ENCODE peak calls at places on chromosomes 4 and X, in five cellular contexts. C, B, N, R and Z are unnamed samples.

GRCh38 chr4:107243141-107243779 is 207.1 kb upstream of the DKK2 start:
- DNase-seq in C (no peak), B (no peak), N (no peak), R (no peak), Z (no peak)

GRCh38 chr4:111837761-111838160 is 307.5 kb upstream of the FAM241A start:
- DNase-seq in C (no peak), B (no peak), N (no peak), R (no peak), Z (no peak)

GRCh38 chr4:152045781-152046571 is 285.2 kb upstream of the GATB start:
- DNase-seq in C (no peak), B (peak; percentile 69), N (no peak), R (peak; percentile 77), Z (no peak)

GRCh38 chrX:154748712-154749339 is 2.1 kb downstream of the GAB3 start:
- DNase-seq in C (no peak), B (no peak), N (no peak), R (peak; percentile 49), Z (no peak)

GRCh38 chr4:36053931-36054330 is 190.4 kb downstream of the ARAP2 start:
- DNase-seq in C (no peak), B (no peak), N (no peak), R (no peak), Z (no peak)

GRCh38 chrX:114952696-114953095 is 64.7 kb downstream of the IL13RA2 start:
- DNase-seq in C (no peak), B (no peak), N (no peak), R (no peak), Z (no peak)

GRCh38 chrX:76862509-76862908 is 435.0 kb downstream of the MAGEE1 start:
- DNase-seq in C (no peak), B (no peak), N (no peak), R (no peak), Z (no peak)

GRCh38 chr4:144710526-144710912 is 64.6 kb downstream of the HHIP start:
- DNase-seq in C (no peak), B (no peak), N (no peak), R (no peak), Z (no peak)

GRCh38 chr4:155353923-155354540 is 22.7 kb downstream of the MAP9 start:
- DNase-seq in C (peak; percentile 8), B (peak; percentile 70), N (peak; percentile 13), R (peak; percentile 73), Z (peak; percentile 15)

GRCh38 chr4:30269850-30270249 is 450.3 kb upstream of the PCDH7 start:
- DNase-seq in C (no peak), B (no peak), N (no peak), R (no peak), Z (no peak)

GRCh38 chrX:151679798-151680427 is 15.3 kb upstream of the PRRG3 start:
- DNase-seq in C (no peak), B (no peak), N (no peak), R (no peak), Z (no peak)

GRCh38 chr4:164768516-164768915 is 14.6 kb downstream of the SMIM31 start:
- DNase-seq in C (no peak), B (no peak), N (no peak), R (no peak), Z (no peak)

GRCh38 chr4:6095023-6095817 is 77.0 kb upstream of the C4orf50 start:
- DNase-seq in C (no peak), B (no peak), N (no peak), R (no peak), Z (no peak)

GRCh38 chrX:23548164-23548563 is 119.1 kb upstream of the PRDX4 start:
- DNase-seq in C (no peak), B (no peak), N (no peak), R (no peak), Z (no peak)

GRCh38 chr4:83605744-83606172 is 69.8 kb downstream of the GPAT3 start:
- DNase-seq in C (no peak), B (no peak), N (no peak), R (no peak), Z (peak; percentile 21)

GRCh38 chr4:5222047-5222446 is 170.8 kb downstream of the STK32B start:
- DNase-seq in C (no peak), B (no peak), N (no peak), R (no peak), Z (no peak)

GRCh38 chr4:89558147-89558546 is 250.5 kb upstream of the GPRIN3 start:
- DNase-seq in C (no peak), B (no peak), N (no peak), R (no peak), Z (no peak)

GRCh38 chr4:128241425-128241913 is 46.1 kb downstream of the PGRMC2 start:
- DNase-seq in C (no peak), B (no peak), N (no peak), R (no peak), Z (no peak)

GRCh38 chrX:40175416-40176255 is 77.9 kb upstream of the BCOR start:
- DNase-seq in C (peak; percentile 83), B (peak; percentile 85), N (no peak), R (peak; percentile 88), Z (peak; percentile 82)

GRCh38 chrX:84182521-84182920 is 5.5 kb downstream of the RPS6KA6 start:
- DNase-seq in C (no peak), B (no peak), N (no peak), R (no peak), Z (no peak)

GRCh38 chrX:84188320-84188834 is 378 bp upstream of the RPS6KA6 start:
- DNase-seq in C (no peak), B (peak; percentile 60), N (no peak), R (peak; percentile 58), Z (no peak)

GRCh38 chrX:84187501-84188319 is at the start of gene RPS6KA6:
- DNase-seq in C (no peak), B (peak; percentile 39), N (no peak), R (peak; percentile 53), Z (no peak)

GRCh38 chrX:84189125-84189524 is 1.1 kb upstream of the RPS6KA6 start:
- DNase-seq in C (no peak), B (no peak), N (no peak), R (no peak), Z (no peak)

GRCh38 chrX:84186603-84187358 is 1.2 kb downstream of the RPS6KA6 start:
- DNase-seq in C (no peak), B (no peak), N (no peak), R (no peak), Z (no peak)
- TF ChIP-seq CTCF in C (no peak), B (no peak), N (no peak), R (no peak), Z (no peak)

GRCh38 chr4:60913026-60913425 is 287.1 kb upstream of the ADGRL3 start:
- DNase-seq in C (no peak), B (no peak), N (no peak), R (no peak), Z (no peak)
- H3K4me3 ChIP-seq in C (no peak overlapping the region), B (no peak overlapping the region), N (no peak overlapping the region), R (no peak overlapping the region), Z (no peak overlapping the region)

GRCh38 chr4:100372432-100372831 is 145.4 kb downstream of the EMCN start:
- DNase-seq in C (no peak), B (no peak), N (no peak), R (no peak), Z (no peak)

GRCh38 chr4:100367451-100367850 is 150.4 kb downstream of the EMCN start:
- DNase-seq in C (no peak), B (no peak), N (no peak), R (no peak), Z (no peak)

GRCh38 chr4:100366213-100366612 is 151.6 kb downstream of the EMCN start:
- DNase-seq in C (no peak), B (no peak), N (no peak), R (no peak), Z (no peak)

DNA sequence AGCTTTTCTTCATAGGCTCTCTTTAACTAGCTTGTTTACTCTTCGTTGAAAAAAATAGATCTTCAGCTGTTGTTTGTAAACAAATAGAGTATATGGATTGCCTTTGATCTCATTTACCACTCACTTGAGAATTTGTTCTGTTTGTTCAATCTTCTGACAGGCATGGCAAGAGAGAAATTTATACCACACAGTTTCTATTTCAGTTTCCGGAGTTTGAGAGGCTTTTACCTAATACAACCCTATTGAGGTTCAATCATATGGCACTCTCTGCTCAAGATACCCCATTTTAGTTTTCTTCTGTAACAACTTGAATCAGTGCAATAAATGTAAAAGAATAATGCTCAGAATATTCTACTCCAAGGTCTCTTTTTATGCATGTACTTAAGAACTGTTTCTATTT is 148.0 kb downstream of the EMCN start:
- DNase-seq in C (no peak), B (no peak), N (no peak), R (no peak), Z (no peak)
- TF ChIP-seq CTCF in C (no peak), B (no peak), N (no peak), R (no peak), Z (no peak)

DNA sequence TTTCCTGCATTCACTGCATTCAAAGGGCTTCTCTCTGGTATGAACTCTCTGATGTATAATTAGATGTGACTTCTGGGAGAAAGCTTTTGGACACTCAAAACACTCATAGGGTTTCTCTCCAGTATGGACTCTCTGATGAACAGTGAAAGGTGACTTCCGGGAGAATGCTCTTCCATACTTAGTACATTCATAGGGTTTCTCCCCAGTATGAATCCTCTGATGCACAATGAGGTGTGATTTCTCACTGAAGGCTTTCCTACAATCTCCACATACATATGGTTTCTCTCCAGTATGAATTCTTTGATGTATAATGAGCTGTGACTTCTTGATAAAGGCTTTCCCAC is 12.2 kb downstream of the ZNF630 start:
- DNase-seq in C (no peak), B (no peak), N (no peak), R (no peak), Z (no peak)
- H3K4me3 ChIP-seq in C (no peak overlapping the region), B (no peak overlapping the region), N (no peak overlapping the region), R (no peak overlapping the region), Z (no peak overlapping the region)

GRCh38 chr4:23333946-23334878 is 555.6 kb downstream of the PPARGC1A start:
- DNase-seq in C (peak; percentile 85), B (no peak), N (no peak), R (no peak), Z (no peak)
- TF ChIP-seq CTCF in C (no peak), B (no peak), N (no peak), R (no peak), Z (no peak)

DNA sequence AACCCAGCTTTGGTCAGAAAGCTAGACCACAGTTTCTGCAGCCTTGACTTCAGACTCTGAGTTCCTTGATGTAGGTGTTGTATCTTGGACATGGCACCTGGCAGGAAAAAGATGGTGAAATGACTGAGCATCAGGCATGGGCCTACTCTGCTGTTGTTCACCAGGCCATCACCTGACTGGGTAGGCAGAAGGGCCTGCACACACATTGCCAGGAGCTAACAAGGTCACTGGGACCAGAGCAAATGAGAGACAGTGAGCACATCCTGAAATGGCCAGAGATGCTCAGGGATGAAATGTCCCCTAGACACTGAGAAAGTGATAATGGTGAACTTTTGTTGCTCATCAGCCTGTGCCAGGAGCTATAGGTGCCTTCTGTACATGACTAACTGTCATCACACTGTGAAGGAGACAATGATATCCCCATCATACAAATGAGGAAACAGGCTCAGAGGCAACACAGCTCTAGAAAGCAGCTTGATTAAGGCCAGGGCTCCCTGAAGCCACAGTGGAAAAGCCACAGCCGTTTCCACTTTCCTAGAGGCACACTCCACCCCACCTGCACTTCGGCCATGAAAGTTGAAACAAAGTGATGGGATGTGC is 128.3 kb downstream of the TSPAN5 start:
- DNase-seq in C (no peak), B (no peak), N (no peak), R (no peak), Z (no peak)
- H3K4me3 ChIP-seq in C (no peak overlapping the region), B (no peak overlapping the region), N (no peak overlapping the region), R (no peak overlapping the region), Z (no peak overlapping the region)

GRCh38 chrX:38654302-38654701 is 93.0 kb downstream of the TSPAN7 start:
- DNase-seq in C (no peak), B (no peak), N (no peak), R (no peak), Z (no peak)
- TF ChIP-seq CTCF in C (peak; percentile 21), B (peak; percentile 45), N (peak; percentile 40), R (peak; percentile 56), Z (peak; percentile 44)